ENCODE peak calls at places on chromosomes 5 and 9, in ten cellular contexts. D is right atrium auricular region, E is neural progenitor cell, X is cardiac muscle cell, P is hepatocyte, T is tibial artery, U is fibroblast of lung, R is spleen, W is ovary, M is body of pancreas. B is an unnamed sample.
A peak's percentile ranks its signal among the peaks of the same experiment; 100 is the strongest.

GRCh38 chr5:168132186-168132585 is 159.3 kb upstream of the WWC1 start:
- DNase-seq in M (no peak), D (no peak), X (peak; percentile 7), U (peak; percentile 57), P (no peak), E (no peak), T (no peak), R (no peak), W (no peak), B (no peak)

GRCh38 chr9:89899476-89900047 is 294.8 kb downstream of the GADD45G start:
- DNase-seq in D (no peak), X (no peak), U (no peak), W (no peak), P (no peak), M (no peak), E (no peak), R (no peak), T (no peak), B (no peak)

GRCh38 chr9:114347675-114348074 is 18.0 kb downstream of the ORM2 start:
- DNase-seq in U (no peak), R (peak; percentile 76), P (no peak), M (no peak), T (no peak), X (no peak), D (no peak), E (no peak), W (no peak), B (no peak)

GRCh38 chr5:68795190-68795589 is 298.6 kb upstream of the SLC30A5 start:
- DNase-seq in U (no peak), T (no peak), E (no peak), X (no peak), D (no peak), W (no peak), R (no peak), M (no peak), P (no peak), B (no peak)

GRCh38 chr9:71368157-71368556 is 246.7 kb upstream of the TRPM3 start:
- DNase-seq in X (peak; percentile 15), M (no peak), R (no peak), E (peak; percentile 31), P (no peak), W (no peak), U (no peak), T (no peak), D (no peak), B (no peak)

GRCh38 chr9:18658764-18659705 is 185.1 kb downstream of the ADAMTSL1 start:
- DNase-seq in W (no peak), R (no peak), P (no peak), T (no peak), D (no peak), X (peak; percentile 76), U (peak; percentile 84), E (no peak), M (no peak), B (no peak)

GRCh38 chr5:98816574-98817222 is 43.2 kb downstream of the RGMB start:
- DNase-seq in X (peak; percentile 33), M (peak; percentile 92), P (peak; percentile 20), T (no peak), R (no peak), D (no peak), W (no peak), U (no peak), E (no peak), B (no peak)

GRCh38 chr5:170986598-170986997 is 124.8 kb downstream of the RANBP17 start:
- DNase-seq in D (no peak), U (peak; percentile 20), X (peak; percentile 56), W (no peak), R (no peak), E (no peak), P (no peak), T (no peak), M (no peak), B (peak; percentile 19)

GRCh38 chr5:146699729-146700430 is 178.7 kb downstream of the PPP2R2B start:
- DNase-seq in R (no peak), P (no peak), M (no peak), X (no peak), W (no peak), T (no peak), D (no peak), U (no peak), E (no peak), B (no peak)

GRCh38 chr5:169979871-169980270 is 424 bp downstream of the INSYN2B start:
- DNase-seq in T (no peak), E (no peak), P (no peak), D (no peak), X (no peak), M (no peak), W (no peak), R (no peak), U (peak; percentile 38), B (no peak)

GRCh38 chr5:168073991-168074800 is 217.2 kb upstream of the WWC1 start:
- DNase-seq in E (no peak), M (no peak), T (no peak), U (peak; percentile 95), P (no peak), D (no peak), W (no peak), X (peak; percentile 68), R (no peak), B (no peak)

GRCh38 chr5:15992918-15993317 is 186.7 kb downstream of the MARCHF11 start:
- DNase-seq in P (no peak), T (no peak), U (peak; percentile 82), R (no peak), X (peak; percentile 59), D (no peak), E (no peak), W (no peak), M (no peak), B (no peak)

DNA sequence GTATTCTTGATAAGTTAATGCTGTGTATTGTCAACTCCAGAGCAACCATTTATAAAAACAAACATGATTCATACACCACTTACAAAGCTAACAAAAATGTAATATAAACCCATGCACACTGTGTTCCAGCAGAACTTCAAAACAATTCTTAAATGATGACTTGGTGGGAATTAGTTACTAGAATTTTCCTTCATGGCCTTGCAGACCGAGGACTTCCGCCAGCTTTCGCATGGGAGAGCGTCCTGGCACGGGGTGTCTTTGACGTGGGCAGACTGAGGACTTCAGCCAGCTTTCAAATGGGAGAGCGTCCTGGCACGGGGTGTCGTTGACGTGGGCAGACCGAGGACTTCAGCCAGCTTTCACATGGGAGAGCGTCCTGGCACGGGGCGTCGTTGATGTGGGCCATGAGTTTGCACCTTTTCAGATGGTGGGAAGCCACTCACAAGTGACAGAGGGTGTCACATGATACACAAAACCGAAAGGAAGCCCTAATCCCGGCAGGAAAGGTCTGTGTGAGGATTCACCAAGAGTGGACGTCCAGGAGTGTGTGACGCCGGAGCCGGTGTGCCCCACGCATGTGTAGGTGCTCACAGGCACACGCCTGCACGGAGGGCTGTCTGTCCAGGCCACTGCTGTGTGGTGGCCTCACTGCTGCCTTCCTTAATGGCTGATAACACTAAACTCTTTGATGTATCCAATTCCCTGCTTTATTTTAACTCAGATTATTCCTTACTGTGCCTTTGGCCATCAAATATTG is 211.3 kb upstream of the IRX4 start:
- DNase-seq in R (no peak), U (no peak), W (peak; percentile 47), P (no peak), T (peak; percentile 73), X (peak; percentile 34), M (no peak), E (no peak), D (peak; percentile 92), B (no peak)
- TF ChIP-seq CTCF in R (no peak), U (no peak), W (no peak), P (no peak), T (no peak), X (no peak), M (no peak), E (no peak), D (no peak), B (no peak)

GRCh38 chr5:73654861-73655318 is 28.9 kb downstream of the ARHGEF28 start:
- DNase-seq in M (no peak), X (no peak), E (no peak), R (no peak), P (no peak), U (no peak), T (no peak), W (no peak), D (no peak), B (no peak)
- H3K4me3 ChIP-seq in M (no peak overlapping the region), X (no peak overlapping the region), E (no peak overlapping the region), R (no peak overlapping the region), P (no peak overlapping the region), U (no peak overlapping the region), T (no peak overlapping the region), W (no peak overlapping the region), D (no peak overlapping the region), B (no peak overlapping the region)

GRCh38 chr9:123998970-123999621 is 12.5 kb upstream of the LHX2 start:
- DNase-seq in U (no peak), X (no peak), R (peak; percentile 73), E (peak; percentile 55), M (no peak), W (no peak), D (no peak), P (no peak), T (peak; percentile 49), B (no peak)

GRCh38 chr9:123998278-123998925 is 13.2 kb upstream of the LHX2 start:
- DNase-seq in P (no peak), M (no peak), T (no peak), E (peak; percentile 16), U (no peak), X (no peak), D (no peak), W (no peak), R (no peak), B (no peak)

GRCh38 chr9:123999668-124000067 is 11.9 kb upstream of the LHX2 start:
- DNase-seq in T (no peak), M (no peak), W (no peak), R (peak; percentile 51), E (peak; percentile 54), X (no peak), U (no peak), P (no peak), D (no peak), B (no peak)

GRCh38 chr9:123996731-123997421 is 14.7 kb upstream of the LHX2 start:
- DNase-seq in X (peak; percentile 72), D (no peak), M (no peak), R (peak; percentile 75), P (no peak), U (no peak), T (peak; percentile 45), W (no peak), E (peak; percentile 42), B (no peak)

DNA sequence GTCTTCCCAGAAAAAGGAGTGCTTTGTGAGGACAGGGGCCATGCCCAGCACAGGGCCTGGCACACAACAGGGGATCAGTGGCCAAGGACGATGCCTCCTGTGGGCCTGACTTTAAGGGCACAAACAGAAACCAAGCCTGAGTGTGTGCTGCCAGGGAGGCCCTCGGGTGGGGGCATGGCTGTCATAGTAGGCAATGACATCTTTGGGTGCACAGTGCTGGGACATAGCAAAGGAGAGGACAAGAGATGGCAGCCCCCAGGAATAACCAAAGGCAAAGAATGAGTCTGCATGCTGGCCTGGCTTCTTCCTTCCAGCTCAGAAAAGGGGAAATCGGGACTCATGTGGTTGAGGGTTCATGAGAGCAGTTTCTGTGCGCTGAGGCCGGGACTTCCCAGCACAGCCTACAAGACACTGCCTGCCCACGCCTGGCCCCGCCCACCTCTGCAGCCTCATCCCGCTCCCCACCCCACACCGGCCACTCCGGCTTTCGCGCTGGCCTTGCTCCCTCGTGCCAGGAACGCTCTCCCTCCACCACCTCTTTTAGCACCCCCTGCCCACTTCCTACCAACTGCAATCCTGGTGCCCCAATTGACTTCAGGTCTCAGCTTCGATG is 13.8 kb upstream of the LHX2 start:
- DNase-seq in D (no peak), R (peak; percentile 84), P (no peak), U (no peak), W (no peak), X (peak; percentile 41), M (no peak), T (peak; percentile 69), E (peak; percentile 64), B (no peak)
- TF ChIP-seq CTCF in D (no peak), R (no peak), P (no peak), U (no peak), W (no peak), X (no peak), M (no peak), T (no peak), E (no peak), B (no peak)

GRCh38 chr5:38847549-38848341 is 1.9 kb downstream of the OSMR start:
- DNase-seq in E (no peak), M (no peak), R (no peak), D (no peak), T (no peak), U (peak; percentile 71), P (no peak), W (no peak), X (no peak), B (no peak)
- H3K4me3 ChIP-seq in E (no peak overlapping the region), M (no peak overlapping the region), R (peak overlapping the region; percentile 36), D (peak overlapping the region; percentile 53), T (peak overlapping the region; percentile 93), U (peak overlapping the region; percentile 95), P (no peak overlapping the region), W (peak overlapping the region; percentile 71), X (no peak overlapping the region), B (no peak overlapping the region)

B was measured in LNCaP clone FGC.